ENCODE peak calls at places on chromosome 5, in four cellular contexts. One of them, this sample, is unnamed.

GRCh38 chr5:59361454-59361853 is 532.1 kb downstream of the PDE4D start:
- DNase-seq in esophagus squamous epithelium: no peak
- DNase-seq in HFFc6: no peak
- DNase-seq in CD8-positive, alpha-beta memory T cell: no peak
- DNase-seq in this sample: no peak

GRCh38 chr5:43627028-43627427 is 24.0 kb downstream of the NNT start:
- DNase-seq in esophagus squamous epithelium: no peak
- DNase-seq in HFFc6: peak; percentile 67
- DNase-seq in CD8-positive, alpha-beta memory T cell: no peak
- DNase-seq in this sample: no peak

GRCh38 chr5:60955239-60955638 is 10.2 kb downstream of the NDUFAF2 start:
- DNase-seq in esophagus squamous epithelium: no peak
- DNase-seq in HFFc6: no peak
- DNase-seq in CD8-positive, alpha-beta memory T cell: no peak
- DNase-seq in this sample: no peak

GRCh38 chr5:96969401-96969800 is 33.5 kb downstream of the LNPEP start:
- DNase-seq in esophagus squamous epithelium: no peak
- DNase-seq in HFFc6: no peak
- DNase-seq in CD8-positive, alpha-beta memory T cell: no peak
- DNase-seq in this sample: no peak

GRCh38 chr5:158911693-158912363 is 187.9 kb downstream of the EBF1 start:
- DNase-seq in esophagus squamous epithelium: no peak
- DNase-seq in HFFc6: no peak
- DNase-seq in CD8-positive, alpha-beta memory T cell: no peak
- DNase-seq in this sample: no peak

GRCh38 chr5:154873791-154874331 is 15.4 kb downstream of the CNOT8 start:
- DNase-seq in esophagus squamous epithelium: no peak
- DNase-seq in HFFc6: no peak
- DNase-seq in CD8-positive, alpha-beta memory T cell: no peak
- DNase-seq in this sample: no peak

GRCh38 chr5:142621227-142621626 is 64.7 kb downstream of the FGF1 start:
- DNase-seq in esophagus squamous epithelium: no peak
- DNase-seq in HFFc6: peak; percentile 64
- DNase-seq in CD8-positive, alpha-beta memory T cell: no peak
- DNase-seq in this sample: no peak

GRCh38 chr5:95194856-95195255 is 90.0 kb downstream of the MCTP1 start:
- DNase-seq in esophagus squamous epithelium: no peak
- DNase-seq in HFFc6: no peak
- DNase-seq in CD8-positive, alpha-beta memory T cell: no peak
- DNase-seq in this sample: no peak

GRCh38 chr5:154779105-154779504 is 23.9 kb downstream of the LARP1 start:
- DNase-seq in esophagus squamous epithelium: no peak
- DNase-seq in HFFc6: peak; percentile 89
- DNase-seq in CD8-positive, alpha-beta memory T cell: no peak
- DNase-seq in this sample: no peak

GRCh38 chr5:72163349-72163983 is 56.2 kb downstream of the MAP1B start:
- DNase-seq in esophagus squamous epithelium: no peak
- DNase-seq in HFFc6: no peak
- DNase-seq in CD8-positive, alpha-beta memory T cell: no peak
- DNase-seq in this sample: no peak

GRCh38 chr5:68253612-68254341 is 38.2 kb downstream of the PIK3R1 start:
- DNase-seq in esophagus squamous epithelium: no peak
- DNase-seq in HFFc6: no peak
- DNase-seq in CD8-positive, alpha-beta memory T cell: no peak
- DNase-seq in this sample: no peak

GRCh38 chr5:16135003-16135402 is 44.6 kb downstream of the MARCHF11 start:
- DNase-seq in esophagus squamous epithelium: no peak
- DNase-seq in HFFc6: no peak
- DNase-seq in CD8-positive, alpha-beta memory T cell: no peak
- DNase-seq in this sample: no peak

GRCh38 chr5:169071-169727 is 22.1 kb upstream of the LRRC14B start:
- DNase-seq in esophagus squamous epithelium: no peak
- DNase-seq in HFFc6: peak; percentile 97
- DNase-seq in CD8-positive, alpha-beta memory T cell: no peak
- DNase-seq in this sample: no peak

GRCh38 chr5:176899296-176899891 is at the start of gene HK3:
- DNase-seq in esophagus squamous epithelium: no peak
- DNase-seq in HFFc6: no peak
- DNase-seq in CD8-positive, alpha-beta memory T cell: no peak
- DNase-seq in this sample: peak; percentile 41

GRCh38 chr5:181224390-181225234 is 1.5 kb downstream of the TRIM41 start:
- DNase-seq in esophagus squamous epithelium: no peak
- DNase-seq in HFFc6: no peak
- DNase-seq in CD8-positive, alpha-beta memory T cell: no peak
- DNase-seq in this sample: no peak

GRCh38 chr5:159133041-159133741 is 33.5 kb upstream of the EBF1 start:
- DNase-seq in esophagus squamous epithelium: no peak
- DNase-seq in HFFc6: peak; percentile 71
- DNase-seq in CD8-positive, alpha-beta memory T cell: no peak
- DNase-seq in this sample: no peak

GRCh38 chr5:38404667-38405276 is 146.4 kb downstream of the EGFLAM start:
- DNase-seq in esophagus squamous epithelium: no peak
- DNase-seq in HFFc6: no peak
- DNase-seq in CD8-positive, alpha-beta memory T cell: no peak
- DNase-seq in this sample: no peak